ENCODE peak calls at places on chromosomes 4 and X, in eight cellular contexts. N, X, Z, W, K, Q, O and I are unnamed samples.

GRCh38 chr4:125398263-125398662 is 83.5 kb downstream of the FAT4 start:
- DNase-seq in N (no peak), X (no peak), Z (no peak), W (no peak), K (no peak), Q (no peak), O (no peak), I (no peak)

GRCh38 chrX:10441464-10441863 is 178.9 kb downstream of the MID1 start:
- DNase-seq in N (no peak), X (no peak), Z (no peak), W (no peak), K (no peak), Q (no peak), O (no peak), I (no peak)

GRCh38 chrX:108699368-108699767 is 37.0 kb downstream of the IRS4 start:
- DNase-seq in N (no peak), X (peak; percentile 3), Z (no peak), W (no peak), K (peak; percentile 44), Q (peak; percentile 16), O (no peak), I (peak; percentile 23)

GRCh38 chr4:3526456-3526855 is 5.8 kb downstream of the LRPAP1 start:
- DNase-seq in N (no peak), X (no peak), Z (no peak), W (no peak), K (no peak), Q (no peak), O (peak; percentile 36), I (no peak)

GRCh38 chrX:18920079-18920478 is 63.8 kb downstream of the PHKA2 start:
- DNase-seq in N (no peak), X (no peak), Z (no peak), W (no peak), K (no peak), Q (no peak), O (no peak), I (no peak)

GRCh38 chr4:111562811-111563210 is 582.4 kb upstream of the FAM241A start:
- DNase-seq in N (no peak), X (peak; percentile 41), Z (no peak), W (no peak), K (peak; percentile 61), Q (no peak), O (no peak), I (no peak)

GRCh38 chrX:108070891-108071290 is 20.5 kb downstream of the PSMD10 start:
- DNase-seq in N (no peak), X (peak; percentile 2), Z (no peak), W (peak; percentile 1), K (peak; percentile 89), Q (peak; percentile 31), O (no peak), I (peak; percentile 56)

GRCh38 chrX:25721564-25721963 is 416.6 kb upstream of the MAGEB18 start:
- DNase-seq in N (no peak), X (no peak), Z (no peak), W (no peak), K (peak; percentile 11), Q (no peak), O (no peak), I (no peak)

GRCh38 chr4:118953276-118953675 is 64.6 kb downstream of the SYNPO2 start:
- DNase-seq in N (no peak), X (no peak), Z (no peak), W (no peak), K (peak; percentile 12), Q (no peak), O (no peak), I (no peak)

GRCh38 chrX:13367950-13368349 is 48.1 kb upstream of the ATXN3L start:
- DNase-seq in N (no peak), X (no peak), Z (no peak), W (no peak), K (no peak), Q (no peak), O (no peak), I (no peak)

GRCh38 chrX:111180750-111181240 is 84.8 kb downstream of the PAK3 start:
- DNase-seq in N (no peak), X (no peak), Z (no peak), W (no peak), K (no peak), Q (no peak), O (no peak), I (peak; percentile 59)

GRCh38 chr4:1305781-1306455 is 16.2 kb downstream of the MAEA start:
- DNase-seq in N (no peak), X (no peak), Z (no peak), W (no peak), K (peak; percentile 26), Q (no peak), O (peak; percentile 8), I (no peak)

GRCh38 chr4:1307951-1308735 is 18.5 kb downstream of the MAEA start:
- DNase-seq in N (peak; percentile 17), X (no peak), Z (no peak), W (no peak), K (no peak), Q (no peak), O (peak; percentile 34), I (no peak)

GRCh38 chr4:1310031-1310795 is 20.5 kb downstream of the MAEA start:
- DNase-seq in N (no peak), X (no peak), Z (no peak), W (no peak), K (peak; percentile 88), Q (no peak), O (no peak), I (no peak)

GRCh38 chr4:1310796-1311715 is 21.4 kb downstream of the MAEA start:
- DNase-seq in N (no peak), X (no peak), Z (no peak), W (no peak), K (no peak), Q (no peak), O (peak; percentile 65), I (no peak)

DNA sequence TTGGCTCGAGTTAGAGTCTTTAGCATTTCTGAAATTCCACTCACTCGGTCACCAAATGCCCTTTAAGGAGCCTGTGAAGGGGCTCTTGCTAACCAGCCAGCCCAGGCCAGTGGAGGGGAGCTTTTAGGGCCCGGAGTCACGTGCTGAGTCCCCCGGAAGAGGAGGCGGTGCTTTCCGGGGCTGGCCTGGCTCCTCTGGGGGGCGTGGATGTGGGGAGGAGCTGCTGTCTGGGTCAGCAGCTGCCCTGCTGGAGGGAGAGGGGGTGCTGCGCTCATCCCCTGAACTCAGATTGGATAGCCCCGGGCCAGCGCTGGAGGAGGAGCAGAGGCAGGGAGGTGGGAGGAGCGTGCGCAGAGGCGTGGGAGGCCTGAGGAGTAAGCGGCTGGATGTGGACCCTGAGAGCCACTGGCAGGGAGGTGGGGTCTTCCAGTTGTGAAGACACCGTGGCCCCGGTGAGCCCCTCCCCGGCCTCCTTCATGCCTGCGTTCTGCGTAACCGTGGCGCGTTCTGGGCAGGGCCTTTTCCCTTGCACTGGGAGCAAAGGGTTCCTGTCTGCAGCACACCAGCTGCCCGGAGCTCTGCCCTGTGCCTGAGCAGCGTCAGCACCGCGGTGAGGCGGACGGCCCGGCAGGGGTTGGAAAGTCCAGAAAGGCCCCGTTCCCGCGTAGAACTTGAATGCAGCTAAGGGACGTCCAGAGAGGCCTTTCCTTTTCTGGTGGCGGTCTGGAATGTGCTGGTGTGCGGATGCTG is 19.7 kb downstream of the MAEA start:
- DNase-seq in N (peak; percentile 92), X (peak; percentile 83), Z (peak; percentile 96), W (peak; percentile 65), K (peak; percentile 82), Q (peak; percentile 89), O (peak; percentile 86), I (peak; percentile 98)
- H3K4me3 ChIP-seq in N (peak overlapping the region; percentile 54), X (peak overlapping the region; percentile 50), Z (no peak overlapping the region), W (peak overlapping the region; percentile 56), K (peak overlapping the region; percentile 36), Q (peak overlapping the region; percentile 57), O (no peak overlapping the region), I (peak overlapping the region; percentile 52)

GRCh38 chr4:84032372-84032771 is 466.7 kb downstream of the NKX6-1 start:
- DNase-seq in N (no peak), X (no peak), Z (no peak), W (no peak), K (no peak), Q (no peak), O (no peak), I (no peak)
- H3K4me3 ChIP-seq in N (no peak overlapping the region), X (no peak overlapping the region), Z (no peak overlapping the region), W (no peak overlapping the region), K (no peak overlapping the region), Q (no peak overlapping the region), O (no peak overlapping the region), I (no peak overlapping the region)

GRCh38 chr4:158513246-158513645 is 8.4 kb upstream of the RXFP1 start:
- DNase-seq in N (no peak), X (no peak), Z (no peak), W (no peak), K (peak; percentile 52), Q (no peak), O (no peak), I (no peak)

GRCh38 chr4:158521490-158522111 is at the start of gene RXFP1:
- DNase-seq in N (no peak), X (no peak), Z (no peak), W (no peak), K (no peak), Q (no peak), O (no peak), I (no peak)

GRCh38 chr4:158523990-158524545 is 2.4 kb downstream of the RXFP1 start:
- DNase-seq in N (no peak), X (no peak), Z (no peak), W (no peak), K (peak; percentile 70), Q (no peak), O (no peak), I (no peak)

DNA sequence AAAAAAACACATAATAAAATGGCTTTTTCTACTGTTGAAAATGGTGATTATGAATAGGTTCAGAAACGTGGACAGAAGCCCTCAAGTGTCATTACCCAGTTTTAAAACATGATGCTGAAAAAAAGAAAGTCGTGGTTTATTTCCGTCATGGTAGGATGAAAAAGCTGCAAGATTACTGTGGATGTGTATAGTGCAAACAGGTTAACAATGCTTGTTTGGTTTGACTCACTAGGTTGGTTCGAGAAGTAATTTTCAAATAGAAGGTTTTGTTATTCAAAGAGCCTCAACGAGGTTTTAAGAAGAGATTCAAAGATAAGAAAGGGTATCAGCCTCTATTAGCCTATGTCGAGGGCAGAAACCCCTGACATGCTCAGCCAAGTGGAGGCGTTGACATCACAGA is 2.5 kb upstream of the RXFP1 start:
- DNase-seq in N (no peak), X (no peak), Z (no peak), W (no peak), K (no peak), Q (no peak), O (no peak), I (no peak)
- H3K4me3 ChIP-seq in N (no peak overlapping the region), X (no peak overlapping the region), Z (no peak overlapping the region), W (no peak overlapping the region), K (no peak overlapping the region), Q (no peak overlapping the region), O (no peak overlapping the region), I (no peak overlapping the region)

GRCh38 chr4:80199004-80199579 is 1.8 kb downstream of the PRDM8 start:
- DNase-seq in N (no peak), X (no peak), Z (no peak), W (no peak), K (no peak), Q (no peak), O (no peak), I (no peak)

GRCh38 chr4:80197132-80197573 is at the start of gene PRDM8:
- DNase-seq in N (no peak), X (no peak), Z (no peak), W (no peak), K (peak; percentile 19), Q (no peak), O (no peak), I (peak; percentile 36)

GRCh38 chr4:80199947-80200346 is 2.6 kb downstream of the PRDM8 start:
- DNase-seq in N (no peak), X (no peak), Z (no peak), W (no peak), K (no peak), Q (no peak), O (no peak), I (no peak)

GRCh38 chr4:80196259-80197131 is 808 bp upstream of the PRDM8 start:
- DNase-seq in N (no peak), X (no peak), Z (no peak), W (no peak), K (no peak), Q (no peak), O (no peak), I (no peak)

GRCh38 chr4:80197601-80198444 is 520 bp downstream of the PRDM8 start:
- DNase-seq in N (no peak), X (no peak), Z (no peak), W (no peak), K (peak; percentile 35), Q (no peak), O (peak; percentile 66), I (peak; percentile 29)
- H3K4me3 ChIP-seq in N (peak overlapping the region; percentile 43), X (peak overlapping the region; percentile 31), Z (no peak overlapping the region), W (peak overlapping the region; percentile 53), K (peak overlapping the region; percentile 19), Q (peak overlapping the region; percentile 45), O (no peak overlapping the region), I (peak overlapping the region; percentile 55)